ENCODE peak calls at places on chromosomes 2 and 18, in four cellular contexts. W is cardiac muscle cell, K is cardiac fibroblast, N is left ventricle myocardium inferior. Q is an unnamed sample.

GRCh38 chr18:54090856-54091255 is 133.6 kb downstream of the MBD2 start:
- DNase-seq in W (no peak), K (no peak), N (no peak), Q (peak)

GRCh38 chr2:203918264-203918663 is 18.3 kb upstream of the ICOS start:
- DNase-seq in W (no peak), K (peak), N (no peak), Q (no peak)

GRCh38 chr2:12106440-12107080 is 360.1 kb downstream of the LPIN1 start:
- DNase-seq in W (no peak), K (peak), N (peak), Q (peak)

GRCh38 chr2:82796132-82796531 is 1662.9 kb downstream of the SUCLG1 start:
- DNase-seq in W (no peak), K (no peak), N (no peak), Q (no peak)

GRCh38 chr2:60527762-60528161 is 25.7 kb downstream of the BCL11A start:
- DNase-seq in W (no peak), K (no peak), N (no peak), Q (no peak)

GRCh38 chr2:150876201-150877085 is 385.2 kb downstream of the RBM43 start:
- DNase-seq in W (peak), K (peak), N (no peak), Q (no peak)

GRCh38 chr2:240125749-240126148 is 10.4 kb downstream of the COPS9 start:
- DNase-seq in W (no peak), K (no peak), N (no peak), Q (no peak)

GRCh38 chr2:149184994-149185393 is 145.4 kb upstream of the LYPD6 start:
- DNase-seq in W (peak), K (peak), N (no peak), Q (no peak)

GRCh38 chr2:83969085-83969484 is 490.0 kb downstream of the SUCLG1 start:
- DNase-seq in W (no peak), K (no peak), N (no peak), Q (no peak)

GRCh38 chr2:131016826-131017596 is 76.2 kb downstream of the FAM168B start:
- DNase-seq in W (no peak), K (peak), N (no peak), Q (no peak)

GRCh38 chr2:101540518-101540917 is 65.6 kb upstream of the RFX8 start:
- DNase-seq in W (no peak), K (peak), N (no peak), Q (no peak)

GRCh38 chr18:48408727-48409590 is at the start of gene ZBTB7C:
- DNase-seq in W (peak), K (peak), N (peak), Q (no peak)

GRCh38 chr18:36095936-36096519 is 28.7 kb upstream of the RPRD1A start:
- DNase-seq in W (peak), K (peak), N (no peak), Q (peak)

GRCh38 chr2:160328748-160329147 is 128.7 kb upstream of the ITGB6 start:
- DNase-seq in W (no peak), K (no peak), N (no peak), Q (no peak)

GRCh38 chr2:120826716-120827410 is 91.2 kb downstream of the GLI2 start:
- DNase-seq in W (no peak), K (no peak), N (no peak), Q (no peak)

GRCh38 chr2:175540421-175540820 is 358.9 kb upstream of the ATP5MC3 start:
- DNase-seq in W (no peak), K (no peak), N (no peak), Q (no peak)

GRCh38 chr2:105873281-105873680 is 128.6 kb downstream of the NCK2 start:
- DNase-seq in W (no peak), K (no peak), N (no peak), Q (peak)

GRCh38 chr2:177093384-177093783 is 119.2 kb upstream of the HNRNPA3 start:
- DNase-seq in W (no peak), K (no peak), N (no peak), Q (no peak)

GRCh38 chr2:215796160-215796559 is 217.2 kb downstream of the MREG start:
- DNase-seq in W (no peak), K (peak), N (no peak), Q (no peak)

GRCh38 chr18:56709463-56709862 is 58.3 kb downstream of the WDR7 start:
- DNase-seq in W (no peak), K (peak), N (no peak), Q (peak)

GRCh38 chr2:8457092-8457481 is 224.8 kb upstream of the ID2 start:
- DNase-seq in W (no peak), K (no peak), N (no peak), Q (no peak)

GRCh38 chr2:64202206-64202864 is 58.1 kb upstream of the PELI1 start:
- DNase-seq in W (no peak), K (peak), N (no peak), Q (peak)

GRCh38 chr2:64205415-64205814 is 61.2 kb upstream of the PELI1 start:
- DNase-seq in W (no peak), K (no peak), N (no peak), Q (no peak)

GRCh38 chr2:64203131-64204005 is 59.1 kb upstream of the PELI1 start:
- DNase-seq in W (peak), K (no peak), N (no peak), Q (peak)

GRCh38 chr2:64204716-64205115 is 60.5 kb upstream of the PELI1 start:
- DNase-seq in W (no peak), K (no peak), N (no peak), Q (peak)

DNA sequence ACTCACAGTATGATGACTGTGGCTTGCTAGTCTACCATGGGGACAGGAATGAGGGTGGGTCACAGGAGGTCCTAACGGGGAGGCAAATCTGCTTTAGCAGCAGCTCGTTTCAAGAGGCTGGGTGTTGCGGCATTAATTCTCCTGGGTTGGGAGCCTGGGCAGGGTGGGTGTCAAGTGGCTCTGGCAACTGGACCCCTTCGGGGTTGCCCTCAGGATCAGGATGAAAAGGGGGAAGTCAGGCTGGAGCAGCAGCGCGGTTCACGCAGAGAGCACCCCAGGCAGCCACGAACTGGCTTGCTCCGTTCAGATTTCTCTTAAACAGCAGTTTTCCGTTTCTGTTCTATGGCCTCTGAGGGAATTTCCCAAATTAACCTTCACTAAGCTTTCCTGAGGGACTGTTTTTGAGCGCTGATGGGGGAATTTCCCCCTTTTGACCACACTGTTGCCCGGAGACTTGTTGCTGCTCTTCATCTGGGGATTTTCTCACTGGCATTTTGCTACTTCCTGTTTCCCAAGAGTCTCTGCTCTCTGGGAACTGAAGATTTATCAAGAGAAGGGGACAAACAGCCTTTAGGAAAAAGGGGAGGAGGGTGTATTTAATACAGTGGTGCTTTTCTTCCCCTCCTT is 59.9 kb upstream of the PELI1 start:
- DNase-seq in W (no peak), K (peak), N (peak), Q (peak)
- H3K4me3 ChIP-seq in W (no peak), K (no peak), N (peak), Q (peak)

GRCh38 chr2:6067806-6068205 is 375.6 kb downstream of the SOX11 start:
- DNase-seq in W (no peak), K (no peak), N (no peak), Q (no peak)

GRCh38 chr2:6069354-6069753 is 377.2 kb downstream of the SOX11 start:
- DNase-seq in W (no peak), K (no peak), N (no peak), Q (no peak)

GRCh38 chr2:6068441-6068935 is 376.3 kb downstream of the SOX11 start:
- DNase-seq in W (no peak), K (no peak), N (no peak), Q (no peak)

GRCh38 chr2:6067089-6067488 is 374.9 kb downstream of the SOX11 start:
- DNase-seq in W (no peak), K (no peak), N (no peak), Q (no peak)

DNA sequence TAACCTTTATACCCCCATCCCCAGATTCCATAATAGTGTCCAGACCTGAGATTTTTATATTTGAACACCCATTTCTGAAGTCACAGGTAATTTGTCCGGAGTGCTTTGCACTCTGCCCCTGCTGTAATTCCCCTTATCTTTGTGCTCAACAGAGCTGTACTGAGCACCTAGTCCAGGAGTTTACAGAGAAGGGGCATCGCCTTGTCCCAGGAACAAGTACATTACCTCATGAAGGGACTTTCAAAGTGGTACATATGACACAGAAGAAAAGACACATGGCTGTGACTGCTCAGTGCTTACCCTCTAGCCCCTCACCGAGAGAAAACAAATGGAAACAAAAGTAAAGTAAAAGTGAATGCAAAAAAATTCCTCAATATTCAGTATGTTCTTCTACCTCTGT is 373.5 kb downstream of the SOX11 start:
- DNase-seq in W (no peak), K (no peak), N (no peak), Q (no peak)
- TF ChIP-seq CTCF in W (no peak), K (no peak), N (no peak), Q (no peak)

GRCh38 chr2:241517297-241517696 is 8.9 kb upstream of the STK25 start:
- DNase-seq in W (no peak), K (no peak), N (no peak), Q (no peak)

GRCh38 chr2:241514545-241514944 is 6.2 kb upstream of the STK25 start:
- DNase-seq in W (no peak), K (no peak), N (no peak), Q (no peak)

GRCh38 chr2:241519669-241520068 is 11.3 kb upstream of the STK25 start:
- DNase-seq in W (no peak), K (no peak), N (no peak), Q (no peak)

GRCh38 chr2:241514986-241515737 is 6.8 kb upstream of the STK25 start:
- DNase-seq in W (no peak), K (no peak), N (no peak), Q (peak)

DNA sequence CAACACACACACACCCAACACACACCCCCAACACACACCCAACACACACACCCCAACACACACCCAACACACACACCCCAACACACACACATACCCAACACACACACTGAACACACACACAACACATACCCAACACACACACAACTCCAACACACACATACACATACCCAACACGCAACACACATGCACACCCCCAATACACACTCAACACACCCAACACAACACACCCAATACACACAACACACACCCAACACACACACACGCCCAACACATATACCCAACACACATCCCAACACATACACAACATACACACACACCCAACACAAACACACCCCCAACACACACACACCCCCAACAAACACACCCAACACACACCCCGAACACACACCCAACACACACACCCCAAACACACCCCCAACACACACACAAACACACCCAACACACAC is 8.2 kb upstream of the STK25 start:
- DNase-seq in W (no peak), K (no peak), N (no peak), Q (no peak)
- H3K4me3 ChIP-seq in W (no peak), K (no peak), N (no peak), Q (no peak)

GRCh38 chr18:11908182-11909080 is at the start of gene MPPE1:
- DNase-seq in W (peak), K (peak), N (peak), Q (peak)
- TF ChIP-seq CTCF in W (no peak), K (no peak), N (peak), Q (no peak)

DNA sequence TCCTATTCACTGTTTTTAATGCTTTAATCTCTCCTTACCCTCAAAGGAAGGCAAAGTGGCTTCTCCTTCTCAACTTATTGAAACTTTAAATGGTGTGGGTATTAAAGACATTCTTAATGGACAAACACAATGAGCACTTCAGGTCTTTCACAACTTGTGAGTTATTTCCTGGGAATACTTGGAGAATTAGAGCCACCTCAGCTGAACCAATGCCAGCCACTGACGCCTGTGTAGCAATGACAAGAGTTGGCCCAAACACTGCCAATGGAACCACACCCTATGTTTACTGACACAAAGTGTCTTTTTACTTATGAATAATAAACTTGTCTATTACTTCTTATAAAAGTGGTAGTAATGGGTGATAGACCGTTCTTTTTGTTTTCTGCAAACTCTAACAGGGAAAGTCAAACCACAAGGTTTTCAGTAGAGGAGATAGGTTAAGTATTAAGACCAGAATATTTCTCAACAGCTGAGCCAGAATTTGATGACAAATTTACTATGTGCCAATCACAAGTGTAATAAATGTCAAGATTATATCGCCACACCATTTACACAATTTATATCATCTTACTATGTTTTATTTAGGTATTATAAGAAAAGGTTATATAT is 12.5 kb upstream of the CHAC2 start:
- DNase-seq in W (no peak), K (peak), N (peak), Q (no peak)
- H3K4me3 ChIP-seq in W (no peak), K (no peak), N (no peak), Q (no peak)

GRCh38 chr2:40937284-40937683 is 485.4 kb upstream of the SLC8A1 start:
- DNase-seq in W (no peak), K (no peak), N (no peak), Q (no peak)

GRCh38 chr2:40935349-40935748 is 483.5 kb upstream of the SLC8A1 start:
- DNase-seq in W (no peak), K (no peak), N (no peak), Q (no peak)
- TF ChIP-seq CTCF in W (no peak), K (no peak), N (no peak), Q (no peak)

DNA sequence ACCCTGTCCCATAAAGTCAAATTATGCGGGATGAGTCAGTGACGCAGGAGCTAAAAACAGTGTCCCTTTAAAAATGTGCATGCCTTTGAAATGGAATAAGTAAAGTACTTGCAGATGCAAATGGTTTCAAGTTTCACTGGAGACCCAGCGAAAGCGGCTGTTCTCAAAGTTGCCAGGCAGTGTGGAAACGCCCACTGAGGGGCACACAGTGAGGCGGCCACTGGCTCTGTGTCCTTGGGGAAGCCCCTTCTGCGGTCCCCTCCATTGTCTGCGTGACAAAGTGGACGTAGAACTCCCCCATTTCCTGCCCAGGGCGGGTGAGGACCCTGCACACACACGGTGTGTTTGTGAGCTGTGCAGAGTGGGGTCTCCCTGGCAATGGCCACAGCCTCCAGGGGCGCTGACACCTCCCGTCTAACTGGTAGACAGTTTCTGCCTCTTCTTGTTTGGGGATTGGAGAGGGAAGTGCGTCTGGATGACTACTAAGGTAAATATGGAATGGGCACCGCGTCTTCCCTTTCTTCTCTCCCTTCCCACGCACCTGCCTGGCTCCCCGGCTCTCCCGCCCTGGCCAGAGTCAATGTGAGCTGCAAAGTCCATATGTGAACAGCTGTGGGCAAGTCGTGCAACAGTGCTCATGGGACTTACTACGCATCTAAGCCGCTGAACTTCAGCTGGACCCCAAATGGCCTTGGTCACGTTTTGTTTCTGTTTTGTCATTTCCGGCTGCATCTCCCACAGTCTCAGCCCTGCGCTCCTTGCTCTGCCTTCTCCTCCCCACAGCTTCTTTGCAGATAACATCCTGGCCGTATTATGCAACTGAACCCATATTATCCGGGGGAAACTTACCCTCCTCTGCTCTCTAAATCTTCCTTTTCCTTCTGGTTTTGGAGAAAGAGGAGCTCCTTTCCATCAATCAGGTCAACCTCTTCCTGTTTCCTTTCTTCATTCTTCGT is 33.7 kb upstream of the ZNF516 start:
- DNase-seq in W (peak), K (peak), N (no peak), Q (peak)
- H3K4me3 ChIP-seq in W (peak), K (peak), N (peak), Q (peak)